ENCODE peak calls at places on chromosomes 4 and X, in six cellular contexts. C is tibial artery, O is colonic mucosa, F is A549, L is heart left ventricle, N is fibroblast of lung. R is an unnamed sample.

GRCh38 chr4:103136671-103137445 is 37.2 kb upstream of the BDH2 start:
- DNase-seq in C (no peak), O (peak; percentile 16), F (no peak), L (no peak), N (no peak), R (no peak)

GRCh38 chrX:74382613-74383012 is 38.7 kb upstream of the SLC16A2 start:
- DNase-seq in C (peak; percentile 71), O (peak; percentile 75), F (peak; percentile 69), L (no peak), N (peak; percentile 74), R (peak; percentile 62)

GRCh38 chr4:142474398-142475087 is 371.6 kb downstream of the INPP4B start:
- DNase-seq in C (no peak), O (no peak), F (peak; percentile 2), L (no peak), N (peak; percentile 26), R (peak; percentile 95)

GRCh38 chr4:150235795-150236385 is 157.6 kb downstream of the DCLK2 start:
- DNase-seq in C (no peak), O (no peak), F (no peak), L (no peak), N (peak; percentile 76), R (no peak)

GRCh38 chrX:130296743-130297142 is 28.0 kb upstream of the ZNF280C start:
- DNase-seq in C (no peak), O (no peak), F (no peak), L (no peak), N (no peak), R (peak; percentile 7)

GRCh38 chr4:108901271-108901670 is 138.4 kb upstream of the ETNPPL start:
- DNase-seq in C (no peak), O (no peak), F (no peak), L (no peak), N (peak; percentile 48), R (no peak)

GRCh38 chr4:105619193-105619931 is 66.9 kb downstream of the ARHGEF38 start:
- DNase-seq in C (peak; percentile 65), O (peak; percentile 66), F (no peak), L (peak; percentile 77), N (peak; percentile 25), R (no peak)

GRCh38 chrX:83260288-83260687 is 247.8 kb upstream of the POU3F4 start:
- DNase-seq in C (no peak), O (no peak), F (no peak), L (no peak), N (no peak), R (no peak)

GRCh38 chr4:2449051-2449450 is 19.9 kb upstream of the RNF4 start:
- DNase-seq in C (no peak), O (no peak), F (no peak), L (no peak), N (no peak), R (no peak)

GRCh38 chr4:2041234-2042130 is 17.6 kb upstream of the NAT8L start:
- DNase-seq in C (peak; percentile 58), O (peak; percentile 84), F (peak; percentile 81), L (peak; percentile 95), N (peak; percentile 51), R (peak; percentile 60)

GRCh38 chr4:67725132-67725531 is 24.2 kb upstream of the UBA6 start:
- DNase-seq in C (no peak), O (no peak), F (no peak), L (no peak), N (peak; percentile 70), R (peak; percentile 93)

DNA sequence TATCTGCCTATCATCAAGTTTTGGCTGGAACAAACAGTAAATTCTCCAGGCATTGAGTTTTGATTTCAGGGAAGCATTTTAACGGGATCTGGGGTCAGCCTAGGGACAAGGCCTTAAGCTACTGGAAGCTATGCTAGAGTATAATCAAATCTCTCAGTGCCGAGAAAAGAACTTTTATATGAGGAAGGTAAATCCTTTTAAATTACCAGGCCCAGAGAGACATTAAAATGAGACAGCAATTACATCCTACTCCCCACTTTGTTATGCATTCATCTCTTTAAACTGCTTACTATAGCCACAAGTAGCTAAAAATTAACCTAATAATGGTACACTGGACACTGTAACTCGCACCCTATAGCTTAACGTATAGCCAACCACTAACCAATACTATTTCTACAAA is 1.9 kb upstream of the NUDT9 start:
- DNase-seq in C (no peak), O (no peak), F (no peak), L (no peak), N (no peak), R (no peak)
- H3K4me1 ChIP-seq in C (peaks cover 9% of the 10 kb centered on the region), O (peaks cover 3% of the 10 kb centered on the region), F (peaks cover 46% of the 10 kb centered on the region), L (peaks cover 24% of the 10 kb centered on the region), N (peaks cover 5% of the 10 kb centered on the region), R (peaks cover 13% of the 10 kb centered on the region)

GRCh38 chr4:89316931-89317366 is 9.3 kb upstream of the GPRIN3 start:
- DNase-seq in C (no peak), O (no peak), F (no peak), L (no peak), N (peak; percentile 72), R (no peak)
- H3K4me3 ChIP-seq in C (no peak overlapping the region), O (no peak overlapping the region), F (no peak overlapping the region), L (no peak overlapping the region), N (no peak overlapping the region), R (no peak overlapping the region)

DNA sequence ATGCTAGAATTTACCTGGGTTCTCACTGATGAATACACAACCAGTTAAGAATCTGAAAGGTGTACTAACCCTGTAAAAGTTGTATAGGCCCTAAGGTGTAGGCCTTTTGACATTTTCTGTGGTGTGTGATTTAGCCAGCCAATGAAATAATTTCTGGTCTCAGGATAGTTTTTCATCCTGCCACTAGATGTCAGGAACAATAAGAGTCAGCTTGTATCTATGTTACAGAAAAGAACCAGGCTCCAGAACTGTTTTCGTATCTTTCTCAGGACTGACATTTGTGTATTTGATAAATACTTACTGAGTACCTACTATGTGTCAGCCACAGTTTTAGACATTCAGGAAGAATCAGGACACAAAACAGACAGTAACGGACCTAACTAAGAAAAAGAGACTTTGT is 673.6 kb upstream of the TENM3 start:
- DNase-seq in C (no peak), O (no peak), F (peak; percentile 6), L (no peak), N (peak; percentile 57), R (peak; percentile 46)
- TF ChIP-seq CTCF in C (no peak), O (peak; percentile 22), F (no peak), L (peak; percentile 13), N (peak; percentile 66), R (peak; percentile 57)

GRCh38 chr4:52869196-52869595 is 7.1 kb downstream of the RASL11B start:
- DNase-seq in C (peak; percentile 58), O (peak; percentile 50), F (no peak), L (peak; percentile 86), N (peak; percentile 19), R (no peak)

GRCh38 chr4:52869656-52870055 is 7.5 kb downstream of the RASL11B start:
- DNase-seq in C (no peak), O (no peak), F (no peak), L (no peak), N (no peak), R (no peak)

GRCh38 chr4:52868138-52868537 is 6.0 kb downstream of the RASL11B start:
- DNase-seq in C (peak; percentile 32), O (no peak), F (no peak), L (peak; percentile 72), N (no peak), R (no peak)

GRCh38 chr4:52873191-52873590 is 11.1 kb downstream of the RASL11B start:
- DNase-seq in C (no peak), O (peak; percentile 38), F (no peak), L (no peak), N (peak; percentile 17), R (peak; percentile 60)

GRCh38 chr4:52870225-52870624 is 8.1 kb downstream of the RASL11B start:
- DNase-seq in C (no peak), O (no peak), F (no peak), L (no peak), N (no peak), R (no peak)
- H3K4me1 ChIP-seq in C (peaks cover 37% of the 10 kb centered on the region), O (no peaks in the 10 kb centered on the region), F (no peaks in the 10 kb centered on the region), L (peaks cover 57% of the 10 kb centered on the region), N (peaks cover 5% of the 10 kb centered on the region), R (peaks cover 12% of the 10 kb centered on the region)

GRCh38 chrX:50812995-50813842 is 775 bp downstream of the SHROOM4 start:
- DNase-seq in C (peak; percentile 22), O (peak; percentile 27), F (peak; percentile 9), L (peak; percentile 78), N (peak; percentile 59), R (peak; percentile 38)
- H3K4me3 ChIP-seq in C (peak overlapping the region; percentile 63), O (peak overlapping the region; percentile 39), F (peak overlapping the region; percentile 43), L (peak overlapping the region; percentile 45), N (peak overlapping the region; percentile 54), R (peak overlapping the region; percentile 19)

DNA sequence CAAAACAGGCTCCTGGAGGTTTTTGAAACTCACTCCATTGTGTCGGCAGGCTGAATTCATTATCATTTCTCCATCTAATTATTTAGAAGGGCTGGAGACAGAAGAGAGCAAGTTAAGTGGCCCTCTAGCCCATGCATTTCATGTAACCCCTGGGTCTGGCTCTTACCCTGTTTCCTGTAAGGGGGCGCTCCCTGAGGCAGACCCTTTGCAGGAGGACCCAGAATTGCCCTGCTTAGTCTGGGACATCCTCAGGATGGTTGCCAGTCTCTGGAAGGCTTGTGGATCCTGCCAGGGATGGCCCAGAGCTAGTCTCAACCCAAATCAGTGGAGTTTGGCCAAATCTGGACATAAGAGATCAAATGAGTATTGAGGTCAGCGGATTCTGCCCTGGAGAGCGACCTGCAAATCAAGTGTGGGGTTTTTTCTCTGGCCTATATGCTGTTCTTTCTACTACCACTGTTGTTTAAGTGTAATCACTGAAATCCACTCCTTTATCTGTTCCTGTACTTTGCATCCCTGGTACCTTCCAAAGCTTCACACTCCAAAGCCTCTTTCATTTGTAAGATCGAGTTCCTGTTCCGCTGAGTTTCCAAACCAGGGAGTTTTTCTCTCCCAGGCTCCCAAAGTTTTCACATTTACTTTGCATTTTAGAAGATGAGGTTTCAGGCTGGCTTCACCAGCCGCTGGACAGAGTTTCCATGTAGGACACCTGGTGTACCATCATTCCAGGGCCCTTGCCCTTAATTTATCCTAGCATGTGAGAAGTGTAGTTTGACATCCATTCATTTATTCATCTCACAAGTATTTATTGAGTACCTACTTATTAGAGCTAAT is 6.3 kb downstream of the KLF3 start:
- DNase-seq in C (no peak), O (peak; percentile 28), F (no peak), L (no peak), N (no peak), R (no peak)
- TF ChIP-seq CTCF in C (no peak), O (no peak), F (no peak), L (no peak), N (no peak), R (no peak)

R was measured in mammary epithelial cell.